ENCODE peak calls at places on chromosome X, in seven cellular contexts. Y, U, X, D, E, S and K are unnamed samples.

GRCh38 chrX:110746014-110746413 is 49.6 kb downstream of the CHRDL1 start:
- DNase-seq in Y (no peak), X (no peak), D (no peak), S (no peak), E (no peak), U (no peak), K (no peak)

GRCh38 chrX:49042581-49043219 is 457 bp downstream of the TFE3 start:
- DNase-seq in X (no peak), U (no peak), Y (no peak), S (no peak), D (no peak), E (no peak), K (no peak)

GRCh38 chrX:151697537-151697936 is 2.3 kb downstream of the PRRG3 start:
- DNase-seq in X (no peak), U (peak; percentile 23), E (no peak), S (peak; percentile 63), D (no peak), Y (peak; percentile 75), K (no peak)

GRCh38 chrX:41837270-41837944 is 85.9 kb downstream of the CASK start:
- DNase-seq in X (no peak), Y (no peak), D (no peak), E (no peak), U (no peak), S (no peak), K (no peak)

GRCh38 chrX:13791559-13791958 is 25.3 kb downstream of the GPM6B start:
- DNase-seq in U (no peak), E (no peak), X (no peak), D (peak; percentile 11), Y (no peak), S (no peak), K (no peak)

GRCh38 chrX:28552322-28552721 is 34.9 kb upstream of the IL1RAPL1 start:
- DNase-seq in S (no peak), Y (no peak), U (no peak), X (no peak), E (no peak), D (no peak), K (no peak)

GRCh38 chrX:3161686-3162085 is 120.4 kb downstream of the ARSF start:
- DNase-seq in X (no peak), D (no peak), U (no peak), S (no peak), E (no peak), Y (no peak), K (no peak)

GRCh38 chrX:130778773-130779172 is 124.2 kb downstream of the ENOX2 start:
- DNase-seq in U (peak; percentile 14), D (peak; percentile 33), X (no peak), S (no peak), E (no peak), Y (no peak), K (no peak)

GRCh38 chrX:133865761-133866470 is 119.5 kb downstream of the GPC3 start:
- DNase-seq in S (no peak), E (no peak), U (no peak), X (no peak), Y (no peak), D (no peak), K (no peak)

GRCh38 chrX:108165349-108166111 is 74.0 kb downstream of the ATG4A start:
- DNase-seq in D (peak; percentile 44), E (no peak), S (no peak), Y (no peak), X (peak; percentile 4), U (peak; percentile 33), K (peak; percentile 18)